ENCODE peak calls at places on chromosomes 11 and 22, in four cellular contexts. N is HCT116, E is dorsolateral prefrontal cortex, K is NCI-H510A treated with DMSO at 0.1 percent for 48 hours. Y is an unnamed sample.

GRCh38 chr22:30325065-30325720 is 1.5 kb downstream of the TBC1D10A start:
- DNase-seq in N (no peak), E (no peak), K (no peak), Y (no peak)

GRCh38 chr11:12377824-12378593 is 638 bp downstream of the PARVA start:
- DNase-seq in E (no peak), N (peak), K (peak), Y (peak)

GRCh38 chr11:17748761-17749721 is 14.5 kb downstream of the KCNC1 start:
- DNase-seq in E (no peak), K (no peak), N (no peak), Y (no peak)

GRCh38 chr11:8964324-8965320 is at the start of gene TMEM9B:
- DNase-seq in N (peak), K (peak), E (peak), Y (peak)

GRCh38 chr11:118051136-118051610 is 25.7 kb upstream of the TMPRSS4 start:
- DNase-seq in K (no peak), E (no peak), N (no peak), Y (no peak)

GRCh38 chr22:23438216-23438615 is 141.9 kb downstream of the IGLL1 start:
- DNase-seq in E (no peak), N (no peak), K (no peak), Y (no peak)

GRCh38 chr11:63761173-63761572 is 7.4 kb downstream of the ZFTA start:
- DNase-seq in N (no peak), E (no peak), K (no peak), Y (no peak)

GRCh38 chr11:122808494-122808893 is 29.8 kb upstream of the CRTAM start:
- DNase-seq in K (no peak), N (no peak), E (no peak), Y (no peak)

GRCh38 chr11:89922195-89922660 is at the start of gene TRIM49D1:
- DNase-seq in E (no peak), N (no peak), K (no peak), Y (no peak)

GRCh38 chr11:70005107-70005818 is 72.9 kb upstream of the ANO1 start:
- DNase-seq in K (no peak), E (no peak), N (no peak), Y (no peak)

GRCh38 chr11:81915045-81915444 is 818.6 kb downstream of the FAM181B start:
- DNase-seq in N (no peak), K (no peak), E (no peak), Y (no peak)

GRCh38 chr11:65121447-65121864 is 478 bp downstream of the FAU start:
- DNase-seq in N (no peak), K (no peak), E (no peak), Y (no peak)

GRCh38 chr11:520428-521178 is 13.6 kb upstream of the RNH1 start:
- DNase-seq in K (no peak), N (no peak), E (no peak), Y (no peak)

GRCh38 chr11:60970369-60970774 is 1.1 kb upstream of the CD6 start:
- DNase-seq in E (no peak), K (no peak), N (peak), Y (no peak)

GRCh38 chr11:60762851-60763691 is 6.4 kb downstream of the MS4A15 start:
- DNase-seq in K (no peak), N (peak), E (no peak), Y (no peak)

GRCh38 chr11:12048936-12049790 is 40.7 kb upstream of the DKK3 start:
- DNase-seq in K (no peak), N (no peak), E (no peak), Y (no peak)

GRCh38 chr11:111510311-111510710 is 1.9 kb downstream of the BTG4 start:
- DNase-seq in N (no peak), K (no peak), E (no peak), Y (no peak)

GRCh38 chr11:60182546-60183330 is at the start of gene MS4A6A:
- DNase-seq in E (no peak), K (no peak), N (no peak), Y (no peak)

GRCh38 chr11:114246321-114247069 is 49.7 kb upstream of the NNMT start:
- DNase-seq in N (no peak), K (no peak), E (no peak), Y (no peak)

GRCh38 chr11:114163231-114163631 is 103.7 kb downstream of the ZBTB16 start:
- DNase-seq in N (no peak), E (no peak), K (no peak), Y (no peak)

GRCh38 chr11:71112454-71112853 is 139.9 kb downstream of the SHANK2 start:
- DNase-seq in N (no peak), K (peak), E (no peak), Y (no peak)

GRCh38 chr11:91296628-91297027 is 928.0 kb upstream of the FAT3 start:
- DNase-seq in N (no peak), E (no peak), K (no peak), Y (no peak)

GRCh38 chr22:50507991-50508884 is at the start of gene NCAPH2:
- DNase-seq in N (peak), E (peak), K (peak), Y (no peak)

GRCh38 chr11:47234669-47235075 is 13.9 kb downstream of the ACP2 start:
- DNase-seq in N (no peak), E (no peak), K (no peak), Y (no peak)

GRCh38 chr22:37281195-37281594 is 1.1 kb upstream of the CYTH4 start:
- DNase-seq in K (no peak), E (no peak), N (no peak), Y (no peak)

GRCh38 chr22:41932353-41932752 is 5.7 kb upstream of the TNFRSF13C start:
- DNase-seq in K (no peak), E (no peak), N (no peak), Y (no peak)

GRCh38 chr11:45885274-45885920 is at the start of gene MAPK8IP1:
- DNase-seq in E (peak), N (no peak), K (peak), Y (no peak)

GRCh38 chr11:27039873-27040272 is 742 bp upstream of the BBOX1 start:
- DNase-seq in N (no peak), K (no peak), E (no peak), Y (no peak)

GRCh38 chr11:133383689-133384088 is 148.6 kb downstream of the OPCML start:
- DNase-seq in N (no peak), K (no peak), E (no peak), Y (no peak)

GRCh38 chr11:57568330-57568766 is 876 bp upstream of the UBE2L6 start:
- DNase-seq in E (no peak), K (no peak), N (peak), Y (peak)

Y was measured in substantia nigra.